ENCODE peak calls at places on chromosomes 11 and 22, in five cellular contexts. One of them, this sample, is unnamed.

GRCh38 chr22:27173530-27173929 is 516.1 kb downstream of the MIAT start:
- DNase-seq in IMR-90: no peak
- DNase-seq in HL-60: no peak
- DNase-seq in HCT116: no peak
- DNase-seq in tibial artery: no peak
- DNase-seq in this sample: no peak

GRCh38 chr11:66889974-66890373 is 33.1 kb downstream of the LRFN4 start:
- DNase-seq in IMR-90: no peak
- DNase-seq in HCT116: no peak
- DNase-seq in HL-60: no peak
- DNase-seq in tibial artery: no peak
- DNase-seq in this sample: no peak

GRCh38 chr11:12675951-12676711 is 1.9 kb downstream of the TEAD1 start:
- DNase-seq in IMR-90: peak; percentile 63
- DNase-seq in HL-60: no peak
- DNase-seq in tibial artery: no peak
- DNase-seq in HCT116: no peak
- DNase-seq in this sample: no peak

GRCh38 chr11:19701421-19701820 is 11.2 kb upstream of the NAV2 start:
- DNase-seq in HL-60: no peak
- DNase-seq in tibial artery: no peak
- DNase-seq in IMR-90: no peak
- DNase-seq in HCT116: no peak
- DNase-seq in this sample: no peak

GRCh38 chr11:63907063-63907462 is 9.9 kb downstream of the RCOR2 start:
- DNase-seq in tibial artery: no peak
- DNase-seq in HCT116: no peak
- DNase-seq in IMR-90: no peak
- DNase-seq in HL-60: no peak
- DNase-seq in this sample: no peak

GRCh38 chr22:27474711-27475547 is 326.6 kb downstream of the MN1 start:
- DNase-seq in tibial artery: no peak
- DNase-seq in IMR-90: peak; percentile 94
- DNase-seq in HCT116: peak; percentile 66
- DNase-seq in HL-60: no peak
- DNase-seq in this sample: no peak

GRCh38 chr11:121066623-121067022 is 34.4 kb upstream of the TECTA start:
- DNase-seq in HCT116: no peak
- DNase-seq in IMR-90: no peak
- DNase-seq in HL-60: no peak
- DNase-seq in tibial artery: no peak
- DNase-seq in this sample: no peak

GRCh38 chr11:12282676-12283075 is 94.7 kb upstream of the PARVA start:
- DNase-seq in HCT116: no peak
- DNase-seq in HL-60: no peak
- DNase-seq in IMR-90: no peak
- DNase-seq in tibial artery: no peak
- DNase-seq in this sample: no peak

GRCh38 chr22:48587236-48587865 is 1240.3 kb downstream of the BRD1 start:
- DNase-seq in HL-60: no peak
- DNase-seq in tibial artery: no peak
- DNase-seq in HCT116: no peak
- DNase-seq in IMR-90: no peak
- DNase-seq in this sample: no peak

GRCh38 chr11:37199082-37199481 is 601.0 kb upstream of the RAG2 start:
- DNase-seq in tibial artery: no peak
- DNase-seq in HCT116: no peak
- DNase-seq in IMR-90: no peak
- DNase-seq in HL-60: no peak
- DNase-seq in this sample: no peak

GRCh38 chr22:19477321-19478085 is 1.5 kb downstream of the UFD1 start:
- DNase-seq in tibial artery: no peak
- DNase-seq in IMR-90: peak; percentile 16
- DNase-seq in HL-60: no peak
- DNase-seq in HCT116: no peak
- DNase-seq in this sample: no peak

GRCh38 chr11:69923196-69923595 is 104.0 kb upstream of the FGF3 start:
- DNase-seq in HL-60: no peak
- DNase-seq in HCT116: no peak
- DNase-seq in IMR-90: no peak
- DNase-seq in tibial artery: peak; percentile 41
- DNase-seq in this sample: no peak

GRCh38 chr22:38767313-38767712 is 11.5 kb upstream of the SUN2 start:
- DNase-seq in IMR-90: no peak
- DNase-seq in HCT116: no peak
- DNase-seq in tibial artery: peak; percentile 64
- DNase-seq in HL-60: no peak
- DNase-seq in this sample: no peak

GRCh38 chr22:49380095-49380827 is 447.4 kb downstream of the BRD1 start:
- DNase-seq in tibial artery: peak; percentile 23
- DNase-seq in IMR-90: no peak
- DNase-seq in HL-60: no peak
- DNase-seq in HCT116: no peak
- DNase-seq in this sample: no peak

GRCh38 chr11:104609766-104610165 is 288.5 kb downstream of the CASP12 start:
- DNase-seq in IMR-90: no peak
- DNase-seq in tibial artery: no peak
- DNase-seq in HCT116: no peak
- DNase-seq in HL-60: no peak
- DNase-seq in this sample: no peak

GRCh38 chr11:15483205-15483604 is 368.5 kb downstream of the INSC start:
- DNase-seq in IMR-90: no peak
- DNase-seq in HCT116: no peak
- DNase-seq in tibial artery: no peak
- DNase-seq in HL-60: no peak
- DNase-seq in this sample: no peak

GRCh38 chr11:65059959-65060824 is 1.8 kb upstream of the NAALADL1 start:
- DNase-seq in tibial artery: no peak
- DNase-seq in HCT116: no peak
- DNase-seq in IMR-90: peak; percentile 22
- DNase-seq in HL-60: no peak
- DNase-seq in this sample: no peak

GRCh38 chr11:63663809-63664208 is 7.4 kb downstream of the ATL3 start:
- DNase-seq in IMR-90: peak; percentile 80
- DNase-seq in HCT116: no peak
- DNase-seq in tibial artery: no peak
- DNase-seq in HL-60: no peak
- DNase-seq in this sample: no peak

GRCh38 chr11:86670179-86670578 is 2.2 kb downstream of the ME3 start:
- DNase-seq in HCT116: no peak
- DNase-seq in tibial artery: no peak
- DNase-seq in HL-60: no peak
- DNase-seq in IMR-90: peak; percentile 43
- DNase-seq in this sample: no peak

GRCh38 chr11:134501406-134502152 is 89.5 kb upstream of the B3GAT1 start:
- DNase-seq in HCT116: no peak
- DNase-seq in IMR-90: no peak
- DNase-seq in HL-60: no peak
- DNase-seq in tibial artery: peak; percentile 24
- DNase-seq in this sample: no peak

GRCh38 chr11:78465169-78465942 is 47.7 kb upstream of the GAB2 start:
- DNase-seq in IMR-90: no peak
- DNase-seq in tibial artery: no peak
- DNase-seq in HCT116: no peak
- DNase-seq in HL-60: no peak
- DNase-seq in this sample: peak; percentile 9

GRCh38 chr11:28153586-28153985 is 45.4 kb downstream of the METTL15 start:
- DNase-seq in IMR-90: peak; percentile 25
- DNase-seq in tibial artery: no peak
- DNase-seq in HL-60: no peak
- DNase-seq in HCT116: no peak
- DNase-seq in this sample: no peak

GRCh38 chr22:42612336-42612735 is 2.3 kb downstream of the POLDIP3 start:
- DNase-seq in HCT116: no peak
- DNase-seq in HL-60: no peak
- DNase-seq in tibial artery: no peak
- DNase-seq in IMR-90: no peak
- DNase-seq in this sample: no peak
- H3K27ac ChIP-seq in HCT116: peak overlapping the region; percentile 34
- H3K27ac ChIP-seq in HL-60: no peak overlapping the region
- H3K27ac ChIP-seq in tibial artery: peak overlapping the region; percentile 98
- H3K27ac ChIP-seq in IMR-90: no peak overlapping the region
- H3K27ac ChIP-seq in this sample: no peak overlapping the region

DNA sequence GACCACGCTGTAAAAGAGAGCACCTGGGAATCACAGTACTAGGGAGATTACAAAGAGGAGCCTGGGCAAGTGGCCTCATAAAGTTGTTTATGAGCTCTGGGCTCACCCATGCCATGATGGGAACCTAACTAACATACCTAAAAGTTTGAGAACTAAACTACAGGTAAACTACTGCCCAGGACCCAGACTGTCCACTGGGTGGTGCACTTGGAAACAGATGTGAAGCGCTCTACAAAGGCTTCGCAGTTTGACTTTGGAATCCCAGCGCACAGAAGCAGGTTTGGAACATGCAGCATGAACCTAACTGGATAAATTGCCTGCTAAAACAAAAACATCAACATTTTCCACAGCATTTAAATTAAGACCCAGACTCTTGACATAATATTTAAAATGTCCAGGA is 418.6 kb downstream of the FAM181B start:
- DNase-seq in HL-60: no peak
- DNase-seq in tibial artery: no peak
- DNase-seq in HCT116: no peak
- DNase-seq in IMR-90: no peak
- DNase-seq in this sample: no peak
- TF ChIP-seq CTCF in HL-60: peak; percentile 17
- TF ChIP-seq CTCF in tibial artery: no peak
- TF ChIP-seq CTCF in HCT116: no peak
- TF ChIP-seq CTCF in IMR-90: no peak
- TF ChIP-seq CTCF in this sample: no peak

DNA sequence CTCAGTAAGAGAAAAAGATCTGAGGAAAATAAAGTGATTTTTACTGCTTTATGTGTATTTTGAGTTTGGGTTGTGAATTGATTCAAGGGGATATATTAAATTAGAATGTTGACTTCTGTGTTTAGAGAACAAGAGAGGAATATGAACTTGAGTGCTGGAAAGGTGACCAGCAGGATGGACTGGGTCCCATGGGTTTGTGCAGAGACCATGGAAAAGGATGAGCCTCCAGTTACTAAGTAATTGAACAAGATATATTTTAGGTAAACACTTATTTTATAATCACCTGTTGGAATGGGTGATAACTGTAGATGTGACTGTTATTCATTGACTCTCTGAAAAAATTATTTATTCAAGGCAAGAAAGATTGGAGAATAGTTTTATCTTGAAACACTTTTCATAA is 82.0 kb upstream of the TOP3B start:
- DNase-seq in tibial artery: no peak
- DNase-seq in HCT116: no peak
- DNase-seq in IMR-90: no peak
- DNase-seq in HL-60: no peak
- DNase-seq in this sample: no peak
- H3K27me3 ChIP-seq in tibial artery: no peaks in the 10 kb centered on the region
- H3K27me3 ChIP-seq in HCT116: peaks cover 2% of the 10 kb centered on the region
- H3K27me3 ChIP-seq in IMR-90: peaks cover 26% of the 10 kb centered on the region
- H3K27me3 ChIP-seq in HL-60: no peaks in the 10 kb centered on the region
- H3K27me3 ChIP-seq in this sample: no peaks in the 10 kb centered on the region

GRCh38 chr11:82996966-82997606 is 74.6 kb downstream of the RAB30 start:
- DNase-seq in HL-60: no peak
- DNase-seq in IMR-90: no peak
- DNase-seq in HCT116: no peak
- DNase-seq in tibial artery: no peak
- DNase-seq in this sample: no peak
- H3K27ac ChIP-seq in HL-60: no peak overlapping the region
- H3K27ac ChIP-seq in IMR-90: no peak overlapping the region
- H3K27ac ChIP-seq in HCT116: no peak overlapping the region
- H3K27ac ChIP-seq in tibial artery: no peak overlapping the region
- H3K27ac ChIP-seq in this sample: no peak overlapping the region

GRCh38 chr11:131906963-131907362 is 536.5 kb downstream of the NTM start:
- DNase-seq in HL-60: no peak
- DNase-seq in tibial artery: no peak
- DNase-seq in HCT116: no peak
- DNase-seq in IMR-90: no peak
- DNase-seq in this sample: no peak
- TF ChIP-seq CTCF in HL-60: no peak
- TF ChIP-seq CTCF in tibial artery: no peak
- TF ChIP-seq CTCF in HCT116: no peak
- TF ChIP-seq CTCF in IMR-90: no peak
- TF ChIP-seq CTCF in this sample: no peak

DNA sequence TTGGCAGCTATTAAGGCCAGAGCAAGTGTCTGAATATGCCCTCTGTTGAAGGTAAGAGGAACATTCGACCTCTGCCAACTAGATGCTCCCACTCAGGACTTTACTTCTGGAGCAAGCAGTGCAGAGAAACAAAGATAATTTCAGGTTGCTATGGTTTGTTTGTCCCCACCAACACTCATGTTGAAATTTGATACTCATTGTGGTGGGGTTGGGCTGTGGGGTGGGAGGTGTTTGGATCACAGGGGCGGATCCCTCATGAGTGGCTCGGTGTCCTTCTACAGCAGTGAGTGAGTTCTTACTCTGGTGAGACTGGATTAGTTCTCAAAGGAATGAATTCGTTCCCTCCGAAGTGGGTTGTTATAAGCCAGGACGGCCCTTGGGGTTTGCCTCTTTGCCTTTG is 12.0 kb downstream of the OR8A1 start:
- DNase-seq in HCT116: no peak
- DNase-seq in tibial artery: no peak
- DNase-seq in HL-60: no peak
- DNase-seq in IMR-90: no peak
- DNase-seq in this sample: no peak
- H3K27me3 ChIP-seq in HCT116: peaks cover 78% of the 10 kb centered on the region
- H3K27me3 ChIP-seq in tibial artery: no peaks in the 10 kb centered on the region
- H3K27me3 ChIP-seq in HL-60: peaks cover 2% of the 10 kb centered on the region
- H3K27me3 ChIP-seq in IMR-90: peaks cover 33% of the 10 kb centered on the region
- H3K27me3 ChIP-seq in this sample: no peaks in the 10 kb centered on the region

DNA sequence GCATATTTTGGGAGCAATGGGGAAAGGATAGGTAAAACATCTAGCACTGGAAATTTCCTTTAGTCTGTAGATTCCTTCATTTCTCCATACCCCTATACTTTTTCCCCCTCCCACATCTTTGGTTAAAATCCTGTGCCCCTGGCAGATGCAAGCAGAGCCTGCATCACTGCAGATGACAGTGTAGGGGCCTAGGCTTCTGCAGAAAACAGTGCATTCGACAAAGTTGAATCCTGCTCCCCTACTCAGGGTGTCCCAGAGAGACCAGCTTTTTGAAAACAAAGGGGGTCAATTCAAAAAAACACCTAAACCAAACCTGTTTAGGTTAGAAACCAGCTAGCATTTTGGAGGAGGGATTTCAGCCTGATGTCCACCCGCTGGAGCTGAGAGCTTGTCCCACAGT is 43.8 kb upstream of the BLID start:
- DNase-seq in HL-60: no peak
- DNase-seq in IMR-90: no peak
- DNase-seq in HCT116: no peak
- DNase-seq in tibial artery: no peak
- DNase-seq in this sample: no peak
- H3K27ac ChIP-seq in HL-60: no peak overlapping the region
- H3K27ac ChIP-seq in IMR-90: peak overlapping the region; percentile 82
- H3K27ac ChIP-seq in HCT116: peak overlapping the region; percentile 95
- H3K27ac ChIP-seq in tibial artery: peak overlapping the region; percentile 72
- H3K27ac ChIP-seq in this sample: no peak overlapping the region

This sample was measured in CD4-positive, alpha-beta T cell.